ENCODE peak calls at places on chromosomes 13 and 19, in five cellular contexts. E, X, N, D and T are unnamed samples.

GRCh38 chr13:109881347-109881725 is 95.0 kb upstream of the IRS2 start:
- DNase-seq in E (no peak), X (no peak), N (no peak), D (no peak), T (no peak)

GRCh38 chr13:23488442-23488841 is 54.9 kb upstream of the SACS start:
- DNase-seq in E (no peak), X (no peak), N (no peak), D (peak), T (no peak)

GRCh38 chr19:14383898-14384669 is 2.8 kb downstream of the ADGRE5 start:
- DNase-seq in E (no peak), X (no peak), N (peak), D (peak), T (peak)

GRCh38 chr13:33494596-33495214 is 209.2 kb upstream of the STARD13 start:
- DNase-seq in E (no peak), X (no peak), N (no peak), D (peak), T (no peak)

GRCh38 chr19:41218615-41219507 is at the start of gene AXL:
- DNase-seq in E (no peak), X (no peak), N (no peak), D (peak), T (no peak)

GRCh38 chr13:101730420-101731000 is 278.0 kb downstream of the ITGBL1 start:
- DNase-seq in E (no peak), X (no peak), N (no peak), D (no peak), T (no peak)

GRCh38 chr13:49499889-49500660 is 4.3 kb downstream of the PHF11 start:
- DNase-seq in E (no peak), X (no peak), N (no peak), D (peak), T (no peak)

GRCh38 chr19:12676384-12676792 is 5.3 kb downstream of the DHPS start:
- DNase-seq in E (peak), X (peak), N (peak), D (peak), T (peak)

GRCh38 chr13:50290186-50290585 is 274.9 kb downstream of the KCNRG start:
- DNase-seq in E (no peak), X (no peak), N (peak), D (no peak), T (no peak)

GRCh38 chr19:305240-306150 is 14.3 kb upstream of the PLPP2 start:
- DNase-seq in E (no peak), X (no peak), N (no peak), D (no peak), T (no peak)

GRCh38 chr19:30274987-30275386 is 97.2 kb upstream of the ZNF536 start:
- DNase-seq in E (no peak), X (no peak), N (no peak), D (no peak), T (no peak)

GRCh38 chr13:111668451-111668850 is 348.0 kb downstream of the TEX29 start:
- DNase-seq in E (no peak), X (no peak), N (peak), D (no peak), T (no peak)

GRCh38 chr13:50358715-50359367 is 343.6 kb downstream of the KCNRG start:
- DNase-seq in E (no peak), X (no peak), N (no peak), D (no peak), T (no peak)

GRCh38 chr13:79496188-79496587 is 15.2 kb downstream of the NDFIP2 start:
- DNase-seq in E (no peak), X (no peak), N (no peak), D (no peak), T (no peak)

GRCh38 chr19:18440421-18440877 is 2.5 kb upstream of the ISYNA1 start:
- DNase-seq in E (no peak), X (peak), N (peak), D (no peak), T (no peak)

GRCh38 chr13:52809310-52809769 is 39.1 kb downstream of the PCDH8 start:
- DNase-seq in E (no peak), X (no peak), N (peak), D (peak), T (peak)

GRCh38 chr19:18364826-18365528 is 21.0 kb upstream of the GDF15 start:
- DNase-seq in E (no peak), X (no peak), N (peak), D (peak), T (no peak)

GRCh38 chr19:4519521-4520277 is 1.4 kb upstream of the PLIN4 start:
- DNase-seq in E (no peak), X (no peak), N (no peak), D (no peak), T (no peak)

GRCh38 chr19:12749938-12750521 is 1.6 kb upstream of the BEST2 start:
- DNase-seq in E (no peak), X (no peak), N (no peak), D (peak), T (no peak)

GRCh38 chr13:39377699-39378098 is 225.3 kb downstream of the LHFPL6 start:
- DNase-seq in E (no peak), X (no peak), N (no peak), D (no peak), T (no peak)

GRCh38 chr19:12217332-12217731 is 54.4 kb downstream of the ZNF136 start:
- DNase-seq in E (no peak), X (no peak), N (no peak), D (no peak), T (no peak)

GRCh38 chr13:35649162-35649561 is 172.7 kb upstream of the MAB21L1 start:
- DNase-seq in E (no peak), X (no peak), N (no peak), D (peak), T (no peak)
- TF ChIP-seq CTCF in E (no peak), X (no peak), N (no peak), D (no peak), T (no peak)

GRCh38 chr19:45424191-45425058 is 708 bp upstream of the ERCC1 start:
- DNase-seq in E (no peak), X (peak), N (peak), D (peak), T (peak)

GRCh38 chr19:45423033-45423588 is 606 bp downstream of the ERCC1 start:
- DNase-seq in E (peak), X (no peak), N (no peak), D (no peak), T (no peak)

GRCh38 chr19:45423589-45424190 is at the start of gene ERCC1:
- DNase-seq in E (no peak), X (peak), N (peak), D (peak), T (peak)

DNA sequence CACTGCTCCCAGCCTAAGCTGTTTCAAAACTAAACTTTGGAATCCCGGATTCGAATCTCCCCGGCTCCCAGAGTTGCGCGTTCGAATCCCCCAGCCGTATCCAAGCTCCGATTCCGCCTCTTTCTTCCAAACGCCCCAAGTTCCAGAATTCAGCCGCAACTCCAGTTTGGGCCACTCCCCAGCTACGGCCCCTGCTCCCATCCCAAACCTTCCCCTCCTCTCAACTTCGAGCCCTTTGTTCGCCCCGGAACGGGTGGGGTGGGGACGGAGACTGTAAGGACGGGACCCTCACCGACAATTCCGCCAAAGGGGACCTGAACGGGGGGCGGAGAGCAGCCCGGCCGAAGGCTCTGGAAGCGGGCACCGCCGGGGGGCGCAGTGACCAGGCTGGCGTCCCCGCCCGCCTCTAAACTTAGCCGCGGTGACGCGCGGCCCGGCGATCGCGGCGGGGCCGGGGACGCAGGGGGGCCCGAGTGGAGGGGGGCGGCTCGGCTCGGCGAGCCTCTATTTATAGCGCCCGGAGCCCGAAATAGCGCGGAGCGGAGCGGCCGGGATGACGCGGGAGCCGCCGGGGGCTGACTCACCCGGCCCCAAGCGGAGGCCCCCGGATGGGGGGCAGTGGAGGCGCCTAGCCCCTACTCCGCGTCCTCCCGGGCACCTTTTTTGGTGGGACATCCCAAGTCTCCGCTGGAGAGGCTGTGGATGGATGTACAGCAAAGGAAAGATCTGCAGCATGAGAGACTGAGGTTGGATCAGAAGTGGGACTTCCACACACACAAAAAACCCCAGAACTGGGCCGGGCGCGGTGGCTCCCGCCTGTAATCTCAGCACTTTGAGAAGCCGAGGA is 4.9 kb upstream of the ERCC1 start:
- DNase-seq in E (no peak), X (no peak), N (no peak), D (peak), T (peak)
- TF ChIP-seq CTCF in E (no peak), X (peak), N (peak), D (peak), T (peak)

DNA sequence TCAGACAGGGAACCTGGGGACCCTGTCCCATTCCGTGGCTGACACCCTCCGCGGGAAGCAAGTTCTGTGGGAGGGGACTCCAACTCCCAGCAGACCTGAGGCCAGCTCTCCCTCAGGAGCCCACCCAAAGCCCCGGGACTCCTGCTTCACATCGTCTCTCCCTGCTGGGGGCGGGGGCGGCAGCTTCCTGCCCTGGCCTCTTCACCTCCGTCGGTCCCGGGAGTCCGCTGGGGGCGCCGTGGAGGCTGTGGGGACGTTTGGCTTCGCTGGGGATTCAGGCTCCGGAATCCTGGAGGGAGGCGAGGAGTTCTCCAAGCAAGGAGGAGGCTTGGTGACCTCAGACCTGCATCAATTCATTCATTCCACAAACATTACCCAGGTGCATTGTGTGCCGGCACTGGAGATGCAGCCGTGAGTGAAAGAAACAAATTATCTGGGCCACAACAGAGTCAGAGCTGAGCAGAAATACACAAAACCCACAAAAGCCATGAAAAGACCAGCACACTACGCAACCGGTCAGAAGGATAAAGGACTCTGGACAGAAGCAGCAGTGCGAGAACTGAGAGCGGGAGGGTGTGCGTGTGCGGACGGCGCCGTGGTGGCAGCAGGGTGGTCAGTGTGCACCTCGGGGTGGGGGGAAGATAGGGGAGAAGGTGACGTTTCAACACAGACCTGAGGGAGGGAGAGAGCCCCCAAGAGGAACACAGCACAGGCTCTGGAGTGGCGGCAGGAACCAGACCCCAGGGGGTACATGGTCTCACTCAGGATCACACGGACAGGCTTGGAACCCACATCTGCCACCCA is 19.0 kb downstream of the EPS8L1 start:
- DNase-seq in E (no peak), X (no peak), N (no peak), D (no peak), T (no peak)
- TF ChIP-seq CTCF in E (no peak), X (no peak), N (no peak), D (no peak), T (no peak)

GRCh38 chr13:42041684-42042035 is 6.8 kb upstream of the DGKH start:
- DNase-seq in E (no peak), X (no peak), N (peak), D (peak), T (peak)
- TF ChIP-seq CTCF in E (no peak), X (peak), N (no peak), D (peak), T (peak)

GRCh38 chr19:51926784-51927741 is at the start of gene ZNF613:
- DNase-seq in E (peak), X (peak), N (peak), D (peak), T (peak)
- TF ChIP-seq CTCF in E (peak), X (no peak), N (no peak), D (peak), T (peak)

GRCh38 chr19:48715681-48716171 is 3.8 kb downstream of the MAMSTR start:
- DNase-seq in E (no peak), X (no peak), N (no peak), D (no peak), T (no peak)

GRCh38 chr19:48714759-48715261 is 4.7 kb downstream of the MAMSTR start:
- DNase-seq in E (no peak), X (no peak), N (no peak), D (no peak), T (no peak)

GRCh38 chr19:48715276-48715675 is 4.2 kb downstream of the MAMSTR start:
- DNase-seq in E (no peak), X (no peak), N (no peak), D (no peak), T (no peak)

GRCh38 chr19:48713041-48713863 is 6.3 kb downstream of the MAMSTR start:
- DNase-seq in E (no peak), X (peak), N (no peak), D (peak), T (no peak)

DNA sequence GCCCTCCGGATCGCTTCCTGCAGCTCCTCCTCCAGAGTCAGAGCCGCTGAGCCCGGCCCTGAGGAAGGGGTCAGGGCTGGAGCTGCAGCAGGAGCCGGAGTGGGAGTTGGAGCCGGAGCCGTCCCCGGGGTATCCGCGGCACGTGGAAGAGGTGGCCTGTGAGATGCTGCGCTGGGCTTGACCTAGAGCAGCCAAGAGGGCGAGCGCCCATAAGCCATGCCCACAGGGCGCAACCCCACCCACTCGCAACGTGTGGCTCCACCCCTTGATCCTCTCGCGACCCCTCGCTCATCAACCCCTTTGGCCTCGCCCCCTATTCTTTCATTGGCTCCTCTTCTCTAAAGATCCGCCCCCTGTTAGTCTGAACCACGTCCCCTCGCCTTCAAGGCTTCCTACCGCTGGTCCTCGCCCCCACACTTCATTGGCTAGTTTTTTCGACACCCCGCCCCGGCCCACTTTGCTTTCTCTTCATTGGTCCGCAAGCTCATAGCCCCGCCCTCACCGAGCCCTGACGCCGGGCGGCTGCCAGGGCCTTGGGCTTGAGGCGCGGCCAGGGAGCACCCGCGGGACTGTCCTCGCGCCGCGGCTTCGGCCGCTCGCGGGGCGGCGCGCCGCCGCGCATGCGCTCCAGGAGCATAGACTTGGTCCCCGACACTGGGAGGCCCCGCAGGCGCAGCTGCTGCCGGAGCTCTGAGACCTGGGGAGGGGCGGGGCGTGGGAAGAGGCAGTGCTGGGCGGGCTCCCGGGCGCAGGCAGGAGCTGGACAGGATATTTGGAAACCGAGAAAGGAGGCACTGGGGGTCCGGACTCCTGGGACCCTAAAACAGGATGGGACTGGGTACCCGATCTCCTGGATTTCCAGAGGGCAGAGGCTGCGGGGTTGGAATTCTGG is 5.4 kb downstream of the MAMSTR start:
- DNase-seq in E (peak), X (peak), N (peak), D (peak), T (peak)
- TF ChIP-seq CTCF in E (no peak), X (peak), N (no peak), D (no peak), T (no peak)

GRCh38 chr19:7004313-7004931 is 16.8 kb downstream of the MBD3L2B start:
- DNase-seq in E (no peak), X (no peak), N (peak), D (peak), T (peak)
- TF ChIP-seq CTCF in E (peak), X (no peak), N (peak), D (peak), T (peak)